ENCODE peak calls at places on chromosomes 3 and 15, in ten cellular contexts. T is RWPE1; A is IMR-90; X is AG04450; F is activated CD8-positive, alpha-beta T cell treated with anti-CD3 and anti-CD28 coated beads for 36 hours; O is choroid plexus epithelial cell; R is endothelial cell of umbilical vein; H is astrocyte of the spinal cord; Z is sigmoid colon; L is NB4. E is an unnamed sample.

GRCh38 chr3:87145553-87145952 is 81.6 kb upstream of the CHMP2B start:
- DNase-seq in F (peak), R (no peak), H (peak), A (peak), T (no peak), L (peak), Z (no peak), O (peak), X (no peak), E (no peak)

GRCh38 chr15:66117841-66118240 is 135.7 kb downstream of the MEGF11 start:
- DNase-seq in L (no peak), R (no peak), F (no peak), X (no peak), H (no peak), T (no peak), Z (no peak), O (no peak), A (no peak), E (no peak)

GRCh38 chr15:48103647-48104046 is 17.1 kb upstream of the SLC24A5 start:
- DNase-seq in L (no peak), R (no peak), A (no peak), O (peak), F (no peak), T (no peak), X (no peak), H (no peak), Z (no peak), E (no peak)

GRCh38 chr3:167814441-167814951 is 79.0 kb downstream of the SERPINI1 start:
- DNase-seq in T (no peak), H (peak), L (no peak), X (no peak), R (no peak), A (peak), O (peak), Z (no peak), F (no peak), E (peak)

GRCh38 chr3:114364806-114365205 is 71.0 kb downstream of the TIGIT start:
- DNase-seq in X (no peak), T (no peak), Z (no peak), A (no peak), H (no peak), F (no peak), O (no peak), L (no peak), R (no peak), E (no peak)

GRCh38 chr3:5213574-5213966 is 26.1 kb downstream of the EDEM1 start:
- DNase-seq in T (no peak), H (no peak), A (no peak), F (no peak), Z (no peak), O (no peak), X (no peak), R (no peak), L (no peak), E (no peak)

GRCh38 chr3:170679190-170679589 is 93.3 kb upstream of the SLC7A14 start:
- DNase-seq in O (no peak), Z (no peak), R (no peak), T (no peak), X (no peak), L (no peak), H (no peak), F (no peak), A (no peak), E (no peak)

GRCh38 chr3:5195605-5196004 is 8.1 kb downstream of the EDEM1 start:
- DNase-seq in H (no peak), L (peak), F (peak), R (no peak), Z (no peak), O (no peak), X (no peak), A (no peak), T (no peak), E (no peak)

GRCh38 chr3:188092648-188093047 is 61.3 kb upstream of the LPP start:
- DNase-seq in R (no peak), T (no peak), O (peak), H (no peak), X (no peak), Z (no peak), L (no peak), F (peak), A (peak), E (no peak)

GRCh38 chr3:104437891-104438290 is 928.8 kb upstream of the ALCAM start:
- DNase-seq in X (no peak), L (no peak), A (peak), O (peak), T (no peak), H (peak), Z (no peak), F (no peak), R (no peak), E (no peak)

GRCh38 chr15:44541282-44541958 is 4.5 kb downstream of the EIF3J start:
- DNase-seq in R (peak), X (peak), T (peak), A (peak), Z (no peak), F (no peak), H (peak), O (peak), L (no peak), E (peak)

GRCh38 chr3:44995142-44995770 is 19.2 kb downstream of the EXOSC7 start:
- DNase-seq in F (no peak), X (no peak), O (peak), Z (peak), H (peak), T (no peak), R (peak), L (no peak), A (peak), E (peak)

GRCh38 chr3:109685084-109686079 is 348.0 kb upstream of the DPPA4 start:
- DNase-seq in L (peak), T (peak), F (no peak), O (peak), A (peak), Z (peak), R (no peak), H (peak), X (peak), E (peak)

GRCh38 chr3:180808823-180809575 is 103.5 kb upstream of the FXR1 start:
- DNase-seq in O (no peak), R (no peak), A (no peak), X (no peak), F (no peak), Z (no peak), H (no peak), L (no peak), T (no peak), E (no peak)

GRCh38 chr3:180802837-180803236 is 109.6 kb upstream of the FXR1 start:
- DNase-seq in X (no peak), A (peak), O (peak), F (no peak), H (peak), Z (no peak), T (peak), R (peak), L (peak), E (no peak)

DNA sequence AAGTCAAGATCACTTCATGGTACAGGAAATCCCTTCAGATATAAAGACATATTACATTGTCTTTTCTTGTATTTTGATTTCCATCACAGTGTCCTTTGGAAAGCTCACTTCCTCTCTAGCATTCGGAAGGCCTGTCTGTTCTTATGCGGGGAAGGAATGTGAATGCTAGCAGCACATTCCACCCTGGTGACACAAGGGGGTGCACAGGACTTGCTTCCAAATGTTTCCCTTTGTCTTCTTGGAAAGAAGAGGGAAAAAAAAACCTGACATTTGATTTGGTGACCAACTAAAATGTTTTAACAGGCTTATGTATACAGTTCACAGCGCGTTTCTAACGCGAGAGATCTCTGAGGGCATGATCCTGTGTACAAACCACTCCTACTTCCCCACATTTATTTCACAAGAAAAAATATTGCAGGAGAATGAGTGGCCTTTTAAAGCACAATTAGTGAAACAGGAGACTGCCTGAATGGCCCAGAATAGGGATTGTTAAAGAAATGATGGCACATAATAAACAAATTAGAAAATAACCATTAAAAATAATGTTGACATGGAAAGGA is 107.5 kb upstream of the FXR1 start:
- DNase-seq in H (peak), T (peak), Z (no peak), X (no peak), R (peak), L (no peak), O (peak), F (no peak), A (peak), E (no peak)
- TF ChIP-seq CTCF in H (peak), T (no peak), Z (no peak), X (peak), R (peak), L (no peak), O (peak), F (no peak), A (no peak), E (peak)

GRCh38 chr3:139112230-139112558 is 67.5 kb upstream of the PRR23C start:
- DNase-seq in L (no peak), R (no peak), H (no peak), O (no peak), Z (no peak), X (no peak), F (no peak), T (no peak), A (no peak), E (no peak)
- TF ChIP-seq CTCF in L (no peak), R (no peak), H (no peak), O (no peak), Z (no peak), X (no peak), F (no peak), T (no peak), A (no peak), E (no peak)

GRCh38 chr3:103410231-103410630 is 975.4 kb downstream of the ZPLD1 start:
- DNase-seq in A (no peak), Z (no peak), H (no peak), X (no peak), O (no peak), L (peak), T (no peak), R (no peak), F (no peak), E (no peak)
- TF ChIP-seq CTCF in A (no peak), Z (no peak), H (no peak), X (no peak), O (no peak), L (no peak), T (no peak), R (peak), F (no peak), E (no peak)

DNA sequence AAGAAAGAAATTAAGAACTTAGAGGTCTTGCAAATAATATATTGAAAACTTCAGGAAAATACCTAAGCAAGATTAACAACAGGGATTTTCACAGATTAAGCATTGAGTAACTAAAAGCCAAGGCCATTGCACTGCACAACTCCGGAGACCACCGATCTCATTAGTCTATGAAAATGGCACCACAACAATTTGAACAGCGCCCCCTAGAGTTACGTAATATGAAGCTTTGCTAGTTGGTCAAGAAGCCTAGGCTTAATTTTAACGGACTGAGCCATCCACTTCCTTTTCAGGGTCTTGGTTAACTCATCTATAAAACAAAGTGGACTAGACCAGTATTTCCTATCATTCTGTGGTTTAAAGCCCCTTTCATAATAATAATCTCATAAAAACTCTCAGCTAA is 24.8 kb downstream of the TMEM212 start:
- DNase-seq in X (no peak), A (no peak), T (no peak), O (no peak), L (peak), H (no peak), F (peak), R (no peak), Z (no peak), E (no peak)
- TF ChIP-seq CTCF in X (peak), A (peak), T (peak), O (peak), L (peak), H (peak), F (peak), R (peak), Z (no peak), E (peak)